ENCODE peak calls at places on chromosomes 5 and 9, in seven cellular contexts. K is OCI-LY7; R is CD8-positive, alpha-beta memory T cell; C is A549; J is heart right ventricle; T is right cardiac atrium; H is suprapubic skin. F is an unnamed sample.

GRCh38 chr5:103232393-103232999 is 26.1 kb upstream of the MACIR start:
- DNase-seq in K (peak), R (peak), C (peak), J (no peak), T (no peak), H (no peak), F (no peak)

GRCh38 chr5:83177803-83178202 is 100.5 kb downstream of the XRCC4 start:
- DNase-seq in K (no peak), R (no peak), C (no peak), J (no peak), T (no peak), H (no peak), F (no peak)

GRCh38 chr9:98168952-98169488 is 23.4 kb downstream of the CORO2A start:
- DNase-seq in K (peak), R (no peak), C (no peak), J (peak), T (peak), H (no peak), F (no peak)

GRCh38 chr9:24616858-24617257 is 71.2 kb upstream of the IZUMO3 start:
- DNase-seq in K (no peak), R (no peak), C (no peak), J (no peak), T (no peak), H (no peak), F (no peak)

GRCh38 chr9:76912631-76913275 is 6.8 kb upstream of the PRUNE2 start:
- DNase-seq in K (no peak), R (no peak), C (no peak), J (no peak), T (no peak), H (no peak), F (no peak)

GRCh38 chr9:98081477-98082219 is 25.1 kb downstream of the NANS start:
- DNase-seq in K (no peak), R (no peak), C (peak), J (no peak), T (no peak), H (peak), F (no peak)

GRCh38 chr5:103587185-103587748 is 24.7 kb upstream of the NUDT12 start:
- DNase-seq in K (no peak), R (no peak), C (peak), J (no peak), T (no peak), H (no peak), F (no peak)

GRCh38 chr9:17862081-17862480 is 283.2 kb downstream of the SH3GL2 start:
- DNase-seq in K (no peak), R (no peak), C (no peak), J (peak), T (peak), H (no peak), F (no peak)

GRCh38 chr9:129023036-129023907 is 4.9 kb downstream of the SH3GLB2 start:
- DNase-seq in K (no peak), R (no peak), C (no peak), J (peak), T (peak), H (no peak), F (peak)

GRCh38 chr9:123002754-123003153 is 30.7 kb upstream of the GPR21 start:
- DNase-seq in K (no peak), R (no peak), C (no peak), J (no peak), T (no peak), H (no peak), F (no peak)

GRCh38 chr9:122998448-122998847 is 35.0 kb upstream of the GPR21 start:
- DNase-seq in K (no peak), R (no peak), C (no peak), J (no peak), T (no peak), H (no peak), F (no peak)

GRCh38 chr9:123005964-123006363 is 27.5 kb upstream of the GPR21 start:
- DNase-seq in K (no peak), R (no peak), C (no peak), J (no peak), T (no peak), H (no peak), F (no peak)

GRCh38 chr9:123003467-123003866 is 30.0 kb upstream of the GPR21 start:
- DNase-seq in K (no peak), R (no peak), C (no peak), J (no peak), T (no peak), H (no peak), F (no peak)

DNA sequence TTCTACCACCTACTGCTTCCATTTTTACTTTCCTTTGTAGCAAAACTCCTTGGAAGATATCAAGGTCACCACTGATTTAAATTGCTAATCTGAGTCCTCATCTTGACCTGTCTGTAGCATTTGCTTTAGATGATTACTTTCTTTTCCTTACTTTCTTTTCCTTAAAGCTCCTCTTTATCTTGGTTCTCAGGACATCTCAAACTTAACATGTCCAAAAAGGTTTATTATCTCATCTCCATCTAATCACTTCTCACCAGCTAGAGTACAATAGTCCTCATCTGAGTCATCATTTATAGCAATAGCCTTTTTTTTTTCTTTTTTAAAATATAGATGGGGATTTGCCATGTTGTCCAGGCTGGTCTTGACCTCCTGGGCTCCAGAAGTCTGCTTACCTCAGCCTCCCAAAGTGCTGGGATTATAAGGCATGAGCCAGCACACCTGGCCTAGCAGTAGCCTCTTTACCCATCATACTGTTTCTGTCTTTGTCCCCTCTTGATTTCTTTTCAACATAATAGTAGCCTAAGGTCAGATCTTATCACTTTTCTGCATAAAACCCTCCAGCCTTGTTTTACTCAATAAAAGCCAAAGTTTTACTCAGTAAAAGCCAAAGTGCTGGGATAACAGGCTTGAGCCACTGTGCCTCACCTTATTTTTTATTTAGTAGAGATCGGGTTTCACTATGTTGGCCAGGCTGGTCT is 32.9 kb upstream of the GPR21 start:
- DNase-seq in K (no peak), R (no peak), C (no peak), J (no peak), T (no peak), H (no peak), F (no peak)
- H3K27ac ChIP-seq in K (no peak), R (no peak), C (no peak), J (no peak), T (no peak), H (no peak), F (no peak)

GRCh38 chr5:1386274-1386717 is 41.4 kb upstream of the CLPTM1L start:
- DNase-seq in K (peak), R (peak), C (peak), J (peak), T (peak), H (no peak), F (peak)

GRCh38 chr5:1387876-1388275 is 43.0 kb upstream of the CLPTM1L start:
- DNase-seq in K (no peak), R (no peak), C (no peak), J (no peak), T (no peak), H (no peak), F (no peak)

GRCh38 chr5:1385395-1386273 is 40.7 kb upstream of the CLPTM1L start:
- DNase-seq in K (peak), R (peak), C (peak), J (peak), T (peak), H (peak), F (peak)

GRCh38 chr5:1388383-1388967 is 43.6 kb upstream of the CLPTM1L start:
- DNase-seq in K (no peak), R (no peak), C (no peak), J (no peak), T (no peak), H (no peak), F (no peak)

DNA sequence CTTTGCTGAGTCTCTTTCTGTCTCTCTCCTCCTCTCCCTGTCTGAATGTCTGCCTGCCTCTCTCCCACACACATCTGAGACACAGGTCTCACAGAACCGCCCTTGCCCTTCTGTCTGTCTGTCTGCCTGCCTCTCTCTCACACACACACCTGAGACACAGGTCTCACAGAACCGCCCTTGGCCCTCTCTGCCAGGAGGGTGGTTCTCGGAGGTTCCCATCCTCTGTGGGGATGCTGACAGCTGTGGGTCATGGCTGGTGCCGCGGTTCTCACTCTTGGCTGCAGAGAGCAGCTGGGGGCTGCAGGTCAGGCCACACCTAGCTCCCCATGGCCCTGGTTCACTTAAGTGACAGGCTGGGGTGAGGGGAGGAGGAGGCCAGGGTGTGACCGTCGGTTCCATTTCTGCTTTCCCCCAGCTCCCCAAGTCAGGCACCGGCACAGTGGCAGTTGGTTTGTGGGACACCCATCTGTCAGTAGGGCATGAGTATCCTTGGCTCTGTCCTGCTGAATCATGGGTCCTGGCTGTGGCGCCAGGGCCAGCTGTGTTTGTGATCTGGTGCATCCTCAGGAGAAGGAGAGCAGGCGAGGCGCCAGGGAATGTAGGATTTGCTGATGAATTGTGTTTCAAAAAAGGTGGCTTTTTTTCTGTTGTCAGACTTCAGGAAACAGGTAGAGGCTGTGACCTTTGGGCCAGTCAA is 42.3 kb upstream of the CLPTM1L start:
- DNase-seq in K (no peak), R (no peak), C (no peak), J (no peak), T (no peak), H (no peak), F (no peak)
- H3K27ac ChIP-seq in K (no peak), R (peak), C (no peak), J (no peak), T (no peak), H (no peak), F (no peak)

GRCh38 chr5:133525048-133525447 is 87.3 kb downstream of the FSTL4 start:
- DNase-seq in K (no peak), R (no peak), C (no peak), J (no peak), T (no peak), H (no peak), F (no peak)

GRCh38 chr5:133526368-133526767 is 86.0 kb downstream of the FSTL4 start:
- DNase-seq in K (no peak), R (no peak), C (no peak), J (no peak), T (no peak), H (no peak), F (no peak)

GRCh38 chr5:133523013-133523658 is 89.2 kb downstream of the FSTL4 start:
- DNase-seq in K (no peak), R (no peak), C (no peak), J (no peak), T (no peak), H (no peak), F (no peak)

GRCh38 chr5:133523921-133524320 is 88.4 kb downstream of the FSTL4 start:
- DNase-seq in K (no peak), R (no peak), C (no peak), J (no peak), T (no peak), H (no peak), F (no peak)

GRCh38 chr5:133524597-133524996 is 87.7 kb downstream of the FSTL4 start:
- DNase-seq in K (no peak), R (no peak), C (no peak), J (no peak), T (no peak), H (no peak), F (no peak)
- H3K27ac ChIP-seq in K (no peak), R (no peak), C (no peak), J (no peak), T (no peak), H (no peak), F (no peak)

GRCh38 chr5:132433141-132433540 is 57.4 kb downstream of the IRF1 start:
- DNase-seq in K (no peak), R (no peak), C (no peak), J (no peak), T (no peak), H (no peak), F (no peak)

GRCh38 chr5:132435891-132436290 is 54.7 kb downstream of the IRF1 start:
- DNase-seq in K (no peak), R (no peak), C (no peak), J (no peak), T (no peak), H (no peak), F (no peak)

GRCh38 chr5:132436936-132437335 is 53.6 kb downstream of the IRF1 start:
- DNase-seq in K (no peak), R (no peak), C (no peak), J (no peak), T (no peak), H (no peak), F (no peak)

GRCh38 chr5:132434391-132434790 is 56.2 kb downstream of the IRF1 start:
- DNase-seq in K (no peak), R (no peak), C (no peak), J (no peak), T (no peak), H (no peak), F (no peak)

GRCh38 chr5:132434813-132435286 is 55.7 kb downstream of the IRF1 start:
- DNase-seq in K (no peak), R (no peak), C (no peak), J (no peak), T (no peak), H (no peak), F (no peak)
- H3K27ac ChIP-seq in K (no peak), R (no peak), C (no peak), J (no peak), T (no peak), H (no peak), F (no peak)

GRCh38 chr9:130895038-130895437 is 1.6 kb downstream of the QRFP start:
- DNase-seq in K (no peak), R (no peak), C (no peak), J (no peak), T (no peak), H (no peak), F (no peak)

GRCh38 chr9:130892503-130893249 is 3.9 kb downstream of the QRFP start:
- DNase-seq in K (no peak), R (no peak), C (no peak), J (no peak), T (no peak), H (no peak), F (no peak)

GRCh38 chr9:130891699-130892502 is 4.7 kb downstream of the QRFP start:
- DNase-seq in K (no peak), R (no peak), C (no peak), J (no peak), T (no peak), H (no peak), F (no peak)

GRCh38 chr9:130894546-130894945 is 2.1 kb downstream of the QRFP start:
- DNase-seq in K (no peak), R (no peak), C (no peak), J (no peak), T (no peak), H (no peak), F (no peak)

DNA sequence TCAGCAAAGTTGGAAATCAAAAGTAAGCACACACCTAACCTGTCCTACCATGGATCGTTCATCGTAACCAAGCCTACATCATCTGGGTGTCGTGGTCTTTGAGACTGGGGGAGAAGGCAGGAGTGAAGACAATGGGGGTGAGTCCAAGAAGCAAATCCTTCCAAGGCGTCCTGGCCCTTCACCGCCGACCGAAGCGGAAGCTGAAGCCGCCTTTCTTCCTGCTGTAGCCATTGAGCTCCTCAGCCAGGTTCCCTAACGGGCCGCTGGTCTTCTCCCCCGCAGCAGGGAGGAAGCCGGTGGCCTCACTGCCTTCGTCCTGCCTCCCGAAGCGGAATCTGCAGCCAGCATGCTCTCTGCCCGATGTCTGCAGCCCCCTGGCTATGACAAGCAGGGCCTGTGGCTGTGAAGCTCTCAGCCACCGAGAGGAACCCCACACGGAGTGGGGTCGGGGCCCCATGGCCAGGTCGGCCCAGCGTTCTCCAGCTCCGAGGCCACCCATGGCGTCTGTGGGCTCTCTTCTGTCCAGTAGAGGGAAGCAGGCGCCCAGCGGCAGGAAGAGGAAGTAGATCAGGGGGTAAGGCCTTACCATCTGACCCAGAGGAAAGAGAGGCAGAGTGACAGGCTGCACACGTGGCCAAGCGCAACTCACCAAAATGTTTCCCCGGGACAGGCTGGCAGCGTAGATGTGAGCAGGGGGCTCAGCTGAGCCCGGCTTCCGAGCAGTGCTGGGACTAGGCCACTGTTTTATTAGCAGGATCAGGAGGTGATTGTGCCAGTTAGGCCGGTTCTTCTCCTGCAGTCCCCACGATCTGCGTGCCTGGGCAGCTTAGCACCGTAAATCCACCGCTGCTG is 3.1 kb downstream of the QRFP start:
- DNase-seq in K (no peak), R (no peak), C (peak), J (peak), T (peak), H (no peak), F (peak)
- H3K27ac ChIP-seq in K (no peak), R (no peak), C (peak), J (no peak), T (no peak), H (no peak), F (peak)

DNA sequence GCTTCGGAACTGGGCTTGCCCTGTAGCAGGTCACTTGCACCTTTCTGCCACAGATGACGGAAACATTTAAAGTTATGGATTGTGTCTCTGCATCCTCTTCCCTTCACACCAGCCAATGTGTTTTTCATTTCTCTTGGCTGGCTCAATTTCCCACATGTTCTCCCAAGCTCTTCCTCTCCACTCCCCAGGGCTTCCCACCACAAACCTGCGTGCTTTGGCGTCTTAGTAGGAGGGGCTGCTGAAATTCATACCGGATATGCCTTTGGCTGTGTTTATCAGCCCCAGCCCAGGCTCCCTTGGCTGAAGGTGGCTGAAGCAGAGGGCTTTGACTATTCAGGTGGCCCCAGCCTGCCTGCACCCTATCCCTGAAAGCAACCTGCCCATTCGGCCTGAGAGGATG is 32.1 kb downstream of the ADRB2 start:
- DNase-seq in K (no peak), R (no peak), C (no peak), J (no peak), T (no peak), H (no peak), F (no peak)
- H3K27ac ChIP-seq in K (no peak), R (no peak), C (no peak), J (no peak), T (no peak), H (no peak), F (no peak)

GRCh38 chr9:112076814-112077213 is 98.3 kb downstream of the SUSD1 start:
- DNase-seq in K (no peak), R (no peak), C (no peak), J (no peak), T (no peak), H (no peak), F (no peak)

GRCh38 chr9:112078432-112078831 is 96.7 kb downstream of the SUSD1 start:
- DNase-seq in K (peak), R (no peak), C (no peak), J (no peak), T (no peak), H (no peak), F (no peak)

GRCh38 chr9:112075009-112075378 is 100.1 kb downstream of the SUSD1 start:
- DNase-seq in K (no peak), R (no peak), C (no peak), J (no peak), T (no peak), H (no peak), F (no peak)

GRCh38 chr9:112072721-112073553 is 102.2 kb downstream of the SUSD1 start:
- DNase-seq in K (no peak), R (no peak), C (peak), J (no peak), T (no peak), H (no peak), F (no peak)

DNA sequence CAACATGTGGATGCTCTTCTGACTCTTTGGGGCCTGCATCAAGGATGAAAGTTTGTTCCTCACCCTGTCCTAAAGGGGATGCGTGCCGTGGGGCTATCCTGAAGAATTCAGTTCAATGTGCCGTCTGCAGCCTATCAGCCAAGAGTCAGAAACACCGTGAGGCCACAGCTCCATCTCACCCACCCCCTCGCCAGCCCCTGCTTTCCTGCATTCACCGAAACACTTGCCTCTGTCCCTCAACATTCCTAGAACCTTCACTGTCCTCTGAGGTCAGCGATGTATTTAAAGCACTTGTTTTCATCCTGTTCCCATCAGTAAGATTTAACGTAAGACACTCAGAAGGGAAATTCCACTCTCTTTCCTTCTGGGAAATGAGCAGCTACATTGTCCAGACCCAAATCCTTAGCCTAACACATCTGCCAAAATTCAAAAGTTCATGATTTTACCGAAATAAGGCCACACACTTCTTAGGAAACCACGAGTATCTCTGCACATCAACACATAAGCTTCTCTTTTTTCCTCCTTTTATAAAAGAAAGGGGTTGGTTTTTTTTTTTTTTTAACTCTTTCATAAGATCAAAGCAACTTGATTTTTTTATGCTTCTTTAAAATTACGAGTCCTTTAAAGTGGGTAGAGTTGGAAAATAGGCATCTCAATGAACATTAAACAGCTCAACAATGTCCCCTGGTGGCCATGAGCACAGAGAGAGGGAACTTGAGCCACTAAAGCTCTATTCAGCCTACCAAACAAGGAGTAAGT is 100.7 kb downstream of the SUSD1 start:
- DNase-seq in K (peak), R (peak), C (peak), J (peak), T (peak), H (no peak), F (peak)
- H3K27ac ChIP-seq in K (no peak), R (peak), C (peak), J (no peak), T (peak), H (peak), F (no peak)

F was measured in substantia nigra.